ENCODE peak calls at places on chromosomes 2 and 18, in ten cellular contexts. One of them, this sample, is unnamed.

GRCh38 chr18:10935588-10935987 is 213.8 kb downstream of the PIEZO2 start:
- DNase-seq in pancreas: no peak
- DNase-seq in GM06990: no peak
- DNase-seq in keratinocyte: no peak
- DNase-seq in GM12865: no peak
- DNase-seq in AG09309: no peak
- DNase-seq in uterus: no peak
- DNase-seq in B cell: no peak
- DNase-seq in retinal pigment epithelial cell: no peak
- DNase-seq in glutamatergic neuron: no peak
- DNase-seq in this sample: no peak

GRCh38 chr2:187271825-187272224 is 176.2 kb downstream of the CALCRL start:
- DNase-seq in pancreas: no peak
- DNase-seq in GM06990: no peak
- DNase-seq in keratinocyte: no peak
- DNase-seq in GM12865: no peak
- DNase-seq in AG09309: no peak
- DNase-seq in uterus: no peak
- DNase-seq in B cell: no peak
- DNase-seq in retinal pigment epithelial cell: no peak
- DNase-seq in glutamatergic neuron: no peak
- DNase-seq in this sample: no peak

GRCh38 chr2:195106681-195107380 is 550.2 kb upstream of the SLC39A10 start:
- DNase-seq in pancreas: no peak
- DNase-seq in GM06990: no peak
- DNase-seq in keratinocyte: no peak
- DNase-seq in GM12865: no peak
- DNase-seq in AG09309: no peak
- DNase-seq in uterus: no peak
- DNase-seq in B cell: no peak
- DNase-seq in retinal pigment epithelial cell: no peak
- DNase-seq in glutamatergic neuron: no peak
- DNase-seq in this sample: no peak

GRCh38 chr2:239811806-239812560 is 213.2 kb downstream of the NDUFA10 start:
- DNase-seq in pancreas: no peak
- DNase-seq in GM06990: no peak
- DNase-seq in keratinocyte: no peak
- DNase-seq in GM12865: no peak
- DNase-seq in AG09309: no peak
- DNase-seq in uterus: peak; percentile 9
- DNase-seq in B cell: no peak
- DNase-seq in retinal pigment epithelial cell: no peak
- DNase-seq in glutamatergic neuron: no peak
- DNase-seq in this sample: no peak

GRCh38 chr2:127160676-127161075 is 53.7 kb upstream of the BIN1 start:
- DNase-seq in pancreas: no peak
- DNase-seq in GM06990: no peak
- DNase-seq in keratinocyte: no peak
- DNase-seq in GM12865: no peak
- DNase-seq in AG09309: no peak
- DNase-seq in uterus: no peak
- DNase-seq in B cell: no peak
- DNase-seq in retinal pigment epithelial cell: no peak
- DNase-seq in glutamatergic neuron: no peak
- DNase-seq in this sample: no peak

GRCh38 chr2:150811259-150811912 is 323.9 kb upstream of the RND3 start:
- DNase-seq in pancreas: no peak
- DNase-seq in GM06990: no peak
- DNase-seq in keratinocyte: no peak
- DNase-seq in GM12865: no peak
- DNase-seq in AG09309: peak; percentile 13
- DNase-seq in uterus: no peak
- DNase-seq in B cell: no peak
- DNase-seq in retinal pigment epithelial cell: peak; percentile 5
- DNase-seq in glutamatergic neuron: no peak
- DNase-seq in this sample: no peak

GRCh38 chr2:149858916-149859634 is 271.5 kb upstream of the MMADHC start:
- DNase-seq in pancreas: no peak
- DNase-seq in GM06990: no peak
- DNase-seq in keratinocyte: no peak
- DNase-seq in GM12865: no peak
- DNase-seq in AG09309: peak; percentile 18
- DNase-seq in uterus: no peak
- DNase-seq in B cell: no peak
- DNase-seq in retinal pigment epithelial cell: no peak
- DNase-seq in glutamatergic neuron: no peak
- DNase-seq in this sample: no peak

GRCh38 chr2:95023222-95023597 is 2.3 kb upstream of the MAL start:
- DNase-seq in pancreas: no peak
- DNase-seq in GM06990: no peak
- DNase-seq in keratinocyte: no peak
- DNase-seq in GM12865: peak; percentile 76
- DNase-seq in AG09309: no peak
- DNase-seq in uterus: no peak
- DNase-seq in B cell: no peak
- DNase-seq in retinal pigment epithelial cell: no peak
- DNase-seq in glutamatergic neuron: no peak
- DNase-seq in this sample: peak; percentile 69

GRCh38 chr2:160425794-160426193 is 67.8 kb downstream of the RBMS1 start:
- DNase-seq in pancreas: no peak
- DNase-seq in GM06990: no peak
- DNase-seq in keratinocyte: no peak
- DNase-seq in GM12865: no peak
- DNase-seq in AG09309: no peak
- DNase-seq in uterus: no peak
- DNase-seq in B cell: no peak
- DNase-seq in retinal pigment epithelial cell: no peak
- DNase-seq in glutamatergic neuron: no peak
- DNase-seq in this sample: no peak

GRCh38 chr2:189548686-189549439 is 31.7 kb downstream of the SLC40A1 start:
- DNase-seq in pancreas: no peak
- DNase-seq in GM06990: no peak
- DNase-seq in keratinocyte: no peak
- DNase-seq in GM12865: no peak
- DNase-seq in AG09309: no peak
- DNase-seq in uterus: no peak
- DNase-seq in B cell: no peak
- DNase-seq in retinal pigment epithelial cell: no peak
- DNase-seq in glutamatergic neuron: no peak
- DNase-seq in this sample: no peak

GRCh38 chr18:8045890-8046289 is 478.8 kb downstream of the PTPRM start:
- DNase-seq in pancreas: no peak
- DNase-seq in GM06990: no peak
- DNase-seq in keratinocyte: no peak
- DNase-seq in GM12865: no peak
- DNase-seq in AG09309: no peak
- DNase-seq in uterus: no peak
- DNase-seq in B cell: no peak
- DNase-seq in retinal pigment epithelial cell: no peak
- DNase-seq in glutamatergic neuron: no peak
- DNase-seq in this sample: no peak

GRCh38 chr2:236772220-236772837 is 202.7 kb downstream of the ACKR3 start:
- DNase-seq in pancreas: no peak
- DNase-seq in GM06990: no peak
- DNase-seq in keratinocyte: no peak
- DNase-seq in GM12865: no peak
- DNase-seq in AG09309: no peak
- DNase-seq in uterus: no peak
- DNase-seq in B cell: no peak
- DNase-seq in retinal pigment epithelial cell: no peak
- DNase-seq in glutamatergic neuron: no peak
- DNase-seq in this sample: no peak

GRCh38 chr2:33022989-33023731 is 76.4 kb downstream of the LTBP1 start:
- DNase-seq in pancreas: no peak
- DNase-seq in GM06990: no peak
- DNase-seq in keratinocyte: peak; percentile 55
- DNase-seq in GM12865: no peak
- DNase-seq in AG09309: no peak
- DNase-seq in uterus: no peak
- DNase-seq in B cell: no peak
- DNase-seq in retinal pigment epithelial cell: no peak
- DNase-seq in glutamatergic neuron: no peak
- DNase-seq in this sample: no peak

GRCh38 chr18:74476154-74476553 is 19.0 kb upstream of the DIPK1C start:
- DNase-seq in pancreas: no peak
- DNase-seq in GM06990: no peak
- DNase-seq in keratinocyte: no peak
- DNase-seq in GM12865: no peak
- DNase-seq in AG09309: no peak
- DNase-seq in uterus: peak; percentile 25
- DNase-seq in B cell: no peak
- DNase-seq in retinal pigment epithelial cell: no peak
- DNase-seq in glutamatergic neuron: peak; percentile 82
- DNase-seq in this sample: no peak

GRCh38 chr2:235592430-235592829 is 98.6 kb downstream of the AGAP1 start:
- DNase-seq in pancreas: no peak
- DNase-seq in GM06990: no peak
- DNase-seq in keratinocyte: no peak
- DNase-seq in GM12865: no peak
- DNase-seq in AG09309: no peak
- DNase-seq in uterus: no peak
- DNase-seq in B cell: no peak
- DNase-seq in retinal pigment epithelial cell: no peak
- DNase-seq in glutamatergic neuron: no peak
- DNase-seq in this sample: no peak

GRCh38 chr2:235587202-235587601 is 93.4 kb downstream of the AGAP1 start:
- DNase-seq in pancreas: no peak
- DNase-seq in GM06990: no peak
- DNase-seq in keratinocyte: no peak
- DNase-seq in GM12865: no peak
- DNase-seq in AG09309: no peak
- DNase-seq in uterus: no peak
- DNase-seq in B cell: no peak
- DNase-seq in retinal pigment epithelial cell: no peak
- DNase-seq in glutamatergic neuron: no peak
- DNase-seq in this sample: no peak

GRCh38 chr2:235591921-235592320 is 98.1 kb downstream of the AGAP1 start:
- DNase-seq in pancreas: no peak
- DNase-seq in GM06990: no peak
- DNase-seq in keratinocyte: no peak
- DNase-seq in GM12865: no peak
- DNase-seq in AG09309: no peak
- DNase-seq in uterus: no peak
- DNase-seq in B cell: no peak
- DNase-seq in retinal pigment epithelial cell: no peak
- DNase-seq in glutamatergic neuron: no peak
- DNase-seq in this sample: no peak

GRCh38 chr2:235591231-235591730 is 97.4 kb downstream of the AGAP1 start:
- DNase-seq in pancreas: no peak
- DNase-seq in GM06990: no peak
- DNase-seq in keratinocyte: no peak
- DNase-seq in GM12865: no peak
- DNase-seq in AG09309: no peak
- DNase-seq in uterus: no peak
- DNase-seq in B cell: no peak
- DNase-seq in retinal pigment epithelial cell: no peak
- DNase-seq in glutamatergic neuron: no peak
- DNase-seq in this sample: no peak

DNA sequence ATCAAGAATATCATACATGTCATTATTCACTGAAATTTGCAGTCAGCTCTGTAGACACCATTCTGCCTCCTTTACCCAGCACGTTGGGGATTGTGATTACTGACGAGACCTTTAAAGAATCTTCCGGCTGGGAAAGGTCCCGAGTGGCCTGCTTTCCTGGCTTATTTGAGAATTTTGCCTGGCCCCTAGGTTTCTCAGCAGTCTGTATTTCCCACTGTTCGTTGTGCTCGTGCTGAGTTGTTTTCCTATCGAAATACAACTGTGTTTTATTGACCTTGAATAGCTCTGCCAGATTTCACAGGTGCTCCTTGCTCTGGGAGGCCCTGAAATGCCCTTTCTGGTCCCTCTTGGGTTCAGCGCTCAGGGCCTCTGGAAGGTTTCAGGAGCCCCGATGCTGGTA is 94.9 kb downstream of the AGAP1 start:
- DNase-seq in pancreas: peak; percentile 45
- DNase-seq in GM06990: no peak
- DNase-seq in keratinocyte: no peak
- DNase-seq in GM12865: no peak
- DNase-seq in AG09309: no peak
- DNase-seq in uterus: no peak
- DNase-seq in B cell: no peak
- DNase-seq in retinal pigment epithelial cell: no peak
- DNase-seq in glutamatergic neuron: no peak
- DNase-seq in this sample: no peak
- TF ChIP-seq CTCF in pancreas: no peak
- TF ChIP-seq CTCF in GM06990: no peak
- TF ChIP-seq CTCF in keratinocyte: no peak
- TF ChIP-seq CTCF in GM12865: no peak
- TF ChIP-seq CTCF in AG09309: no peak
- TF ChIP-seq CTCF in uterus: no peak
- TF ChIP-seq CTCF in B cell: no peak
- TF ChIP-seq CTCF in retinal pigment epithelial cell: no peak
- TF ChIP-seq CTCF in glutamatergic neuron: no peak
- TF ChIP-seq CTCF in this sample: no peak

DNA sequence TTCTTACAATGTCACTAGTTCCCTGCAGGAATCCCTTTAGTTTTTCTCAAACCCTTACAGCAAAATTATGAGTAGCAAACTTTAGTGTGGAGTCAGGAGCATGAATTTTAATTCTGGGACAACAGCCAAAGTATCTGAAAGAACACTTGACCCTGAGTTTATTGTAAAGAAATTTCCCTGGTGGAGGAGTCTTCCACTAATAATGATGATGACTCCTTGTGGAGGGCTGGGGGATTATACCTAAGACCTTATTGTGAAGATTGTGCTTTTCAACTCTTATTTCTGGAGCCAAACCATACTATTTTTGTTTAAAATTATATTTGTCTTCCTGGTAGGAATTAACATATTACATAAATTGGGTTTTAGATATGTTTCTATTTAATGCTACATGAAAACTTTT is 217.0 kb downstream of the MYO3B start:
- DNase-seq in pancreas: no peak
- DNase-seq in GM06990: no peak
- DNase-seq in keratinocyte: no peak
- DNase-seq in GM12865: no peak
- DNase-seq in AG09309: no peak
- DNase-seq in uterus: no peak
- DNase-seq in B cell: no peak
- DNase-seq in retinal pigment epithelial cell: no peak
- DNase-seq in glutamatergic neuron: no peak
- DNase-seq in this sample: no peak
- TF ChIP-seq CTCF in pancreas: no peak
- TF ChIP-seq CTCF in GM06990: peak; percentile 15
- TF ChIP-seq CTCF in keratinocyte: no peak
- TF ChIP-seq CTCF in GM12865: no peak
- TF ChIP-seq CTCF in AG09309: no peak
- TF ChIP-seq CTCF in uterus: no peak
- TF ChIP-seq CTCF in B cell: no peak
- TF ChIP-seq CTCF in retinal pigment epithelial cell: peak; percentile 16
- TF ChIP-seq CTCF in glutamatergic neuron: no peak
- TF ChIP-seq CTCF in this sample: no peak

GRCh38 chr18:47283476-47283875 is 32.0 kb upstream of the SKOR2 start:
- DNase-seq in pancreas: no peak
- DNase-seq in GM06990: no peak
- DNase-seq in keratinocyte: no peak
- DNase-seq in GM12865: peak; percentile 20
- DNase-seq in AG09309: peak; percentile 1
- DNase-seq in uterus: no peak
- DNase-seq in B cell: no peak
- DNase-seq in retinal pigment epithelial cell: no peak
- DNase-seq in glutamatergic neuron: no peak
- DNase-seq in this sample: no peak
- TF ChIP-seq CTCF in pancreas: no peak
- TF ChIP-seq CTCF in GM06990: peak; percentile 49
- TF ChIP-seq CTCF in keratinocyte: peak; percentile 27
- TF ChIP-seq CTCF in GM12865: peak; percentile 24
- TF ChIP-seq CTCF in AG09309: peak; percentile 61
- TF ChIP-seq CTCF in uterus: no peak
- TF ChIP-seq CTCF in B cell: no peak
- TF ChIP-seq CTCF in retinal pigment epithelial cell: peak; percentile 64
- TF ChIP-seq CTCF in glutamatergic neuron: peak; percentile 54
- TF ChIP-seq CTCF in this sample: no peak

GRCh38 chr2:64645014-64645418 is 8.7 kb downstream of the SERTAD2 start:
- DNase-seq in pancreas: no peak
- DNase-seq in GM06990: peak; percentile 76
- DNase-seq in keratinocyte: no peak
- DNase-seq in GM12865: peak; percentile 63
- DNase-seq in AG09309: peak; percentile 34
- DNase-seq in uterus: peak; percentile 73
- DNase-seq in B cell: no peak
- DNase-seq in retinal pigment epithelial cell: peak; percentile 70
- DNase-seq in glutamatergic neuron: peak; percentile 73
- DNase-seq in this sample: no peak
- TF ChIP-seq CTCF in pancreas: no peak
- TF ChIP-seq CTCF in GM06990: peak; percentile 29
- TF ChIP-seq CTCF in keratinocyte: peak; percentile 4
- TF ChIP-seq CTCF in GM12865: peak; percentile 21
- TF ChIP-seq CTCF in AG09309: no peak
- TF ChIP-seq CTCF in uterus: peak; percentile 8
- TF ChIP-seq CTCF in B cell: no peak
- TF ChIP-seq CTCF in retinal pigment epithelial cell: peak; percentile 25
- TF ChIP-seq CTCF in glutamatergic neuron: no peak
- TF ChIP-seq CTCF in this sample: peak; percentile 4

This sample was measured in GM13976.